ENCODE peak calls at places on chromosomes 4 and X, in five cellular contexts. E is activated CD4-positive, alpha-beta T cell treated with anti-CD3 and anti-CD28 coated beads for 4 hours; X is HS-5; N is iris pigment epithelial cell; C is CD4-positive, alpha-beta memory T cell. D is an unnamed sample.

GRCh38 chr4:101367201-101367600 is 19.9 kb upstream of the PPP3CA start:
- DNase-seq in N (peak), C (no peak), E (no peak), X (peak), D (no peak)

GRCh38 chr4:111064342-111064993 is 441.6 kb upstream of the PITX2 start:
- DNase-seq in C (no peak), N (peak), X (peak), E (no peak), D (no peak)

GRCh38 chr4:10179957-10180602 is 63.5 kb upstream of the WDR1 start:
- DNase-seq in E (no peak), C (no peak), X (no peak), N (peak), D (no peak)

GRCh38 chr4:15906024-15906443 is 32.5 kb downstream of the FGFBP1 start:
- DNase-seq in X (no peak), E (no peak), N (peak), C (no peak), D (peak)

GRCh38 chrX:20585782-20586181 is 319.1 kb upstream of the RPS6KA3 start:
- DNase-seq in X (no peak), C (no peak), E (no peak), N (peak), D (no peak)

GRCh38 chr4:34679228-34679627 is 1565.1 kb downstream of the ARAP2 start:
- DNase-seq in E (no peak), N (no peak), X (no peak), C (no peak), D (no peak)

GRCh38 chr4:83316459-83317170 is 18.0 kb downstream of the HPSE start:
- DNase-seq in E (no peak), N (no peak), X (peak), C (no peak), D (no peak)

GRCh38 chr4:122541996-122542395 is 78.9 kb downstream of the IL21 start:
- DNase-seq in N (no peak), C (no peak), X (no peak), E (no peak), D (no peak)

D was measured in NCI-H460.